ENCODE peak calls at places on chromosome 2, in seven cellular contexts. P is GM23248, Q is OCI-LY7, H is neural progenitor cell, D is GM23338, J is PC-3, V is SK-N-SH. C is an unnamed sample.

GRCh38 chr2:127080941-127081769 is 25.8 kb downstream of the BIN1 start:
- DNase-seq in P (no peak), Q (peak), H (no peak), D (no peak), J (no peak), V (no peak), C (no peak)

GRCh38 chr2:15638720-15639119 is 47.1 kb downstream of the DDX1 start:
- DNase-seq in P (peak), Q (no peak), H (no peak), D (no peak), J (no peak), V (no peak), C (no peak)

GRCh38 chr2:168432565-168433186 is 23.4 kb upstream of the CERS6 start:
- DNase-seq in P (no peak), Q (no peak), H (no peak), D (no peak), J (no peak), V (no peak), C (no peak)

GRCh38 chr2:105924932-105925331 is 180.2 kb downstream of the NCK2 start:
- DNase-seq in P (no peak), Q (no peak), H (no peak), D (no peak), J (no peak), V (no peak), C (no peak)

GRCh38 chr2:16107246-16107645 is 166.9 kb downstream of the MYCN start:
- DNase-seq in P (no peak), Q (no peak), H (no peak), D (no peak), J (no peak), V (no peak), C (no peak)

GRCh38 chr2:129006135-129006885 is 687.6 kb upstream of the HS6ST1 start:
- DNase-seq in P (no peak), Q (no peak), H (no peak), D (no peak), J (no peak), V (no peak), C (no peak)

GRCh38 chr2:223696719-223697118 is 94.6 kb upstream of the SCG2 start:
- DNase-seq in P (peak), Q (no peak), H (no peak), D (no peak), J (peak), V (no peak), C (peak)

GRCh38 chr2:88199912-88200682 is 30.0 kb downstream of the THNSL2 start:
- DNase-seq in P (peak), Q (no peak), H (peak), D (peak), J (no peak), V (peak), C (no peak)

GRCh38 chr2:203734276-203734983 is 28.0 kb downstream of the CD28 start:
- DNase-seq in P (no peak), Q (no peak), H (no peak), D (peak), J (no peak), V (no peak), C (no peak)

GRCh38 chr2:11578986-11579774 is 45.3 kb downstream of the GREB1 start:
- DNase-seq in P (no peak), Q (no peak), H (no peak), D (no peak), J (no peak), V (no peak), C (no peak)

GRCh38 chr2:11577101-11577883 is 43.4 kb downstream of the GREB1 start:
- DNase-seq in P (no peak), Q (no peak), H (no peak), D (no peak), J (no peak), V (no peak), C (no peak)

GRCh38 chr2:11576398-11576797 is 42.6 kb downstream of the GREB1 start:
- DNase-seq in P (no peak), Q (no peak), H (no peak), D (no peak), J (no peak), V (no peak), C (no peak)

GRCh38 chr2:11579867-11580659 is 46.2 kb downstream of the GREB1 start:
- DNase-seq in P (no peak), Q (no peak), H (peak), D (no peak), J (no peak), V (no peak), C (no peak)

DNA sequence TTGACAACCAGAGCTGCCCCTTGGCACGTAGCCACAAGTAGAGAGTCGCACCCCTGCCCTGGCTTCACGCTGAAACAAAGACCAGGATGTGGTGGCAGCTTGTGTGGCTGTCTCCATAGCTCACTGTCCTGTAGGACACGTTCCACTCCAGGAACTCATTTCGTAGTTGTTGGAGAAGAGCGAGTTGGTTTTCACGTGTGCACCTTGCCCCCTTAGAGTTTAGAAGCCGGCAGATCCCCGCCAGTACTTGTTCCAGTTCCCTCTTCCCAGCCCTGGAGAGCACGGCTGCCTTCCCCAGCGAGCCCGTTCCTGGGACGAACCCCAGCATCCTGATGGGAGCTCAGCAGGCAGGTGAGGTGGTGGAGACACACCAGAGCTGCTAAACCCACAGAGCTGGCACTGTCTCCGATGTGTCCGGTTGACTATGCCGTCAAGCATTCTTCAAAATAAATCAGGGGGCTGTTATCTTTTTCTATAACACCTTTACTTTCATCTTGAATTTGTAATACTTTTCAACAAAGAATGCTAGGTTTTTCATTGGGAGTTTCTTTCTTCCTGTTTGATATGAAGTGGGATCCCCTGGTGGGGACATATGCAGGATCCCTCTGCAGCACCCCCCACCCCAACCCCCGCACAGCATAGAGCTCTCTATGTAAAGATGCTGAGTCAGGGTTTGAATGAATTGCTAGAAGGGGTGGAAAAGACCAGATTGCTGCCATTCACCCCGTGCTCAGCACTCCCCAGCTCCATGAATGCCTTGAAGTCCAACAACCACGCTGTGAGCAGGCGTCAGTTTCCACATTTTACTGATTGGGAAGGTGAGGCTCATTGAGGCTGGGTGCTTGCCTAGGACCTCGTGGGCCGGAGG is 44.5 kb downstream of the GREB1 start:
- DNase-seq in P (no peak), Q (no peak), H (no peak), D (no peak), J (no peak), V (no peak), C (no peak)
- TF ChIP-seq EZH2phosphoT487 in P (no peak), Q (no peak), H (no peak), D (no peak), J (no peak), V (no peak), C (no peak)

DNA sequence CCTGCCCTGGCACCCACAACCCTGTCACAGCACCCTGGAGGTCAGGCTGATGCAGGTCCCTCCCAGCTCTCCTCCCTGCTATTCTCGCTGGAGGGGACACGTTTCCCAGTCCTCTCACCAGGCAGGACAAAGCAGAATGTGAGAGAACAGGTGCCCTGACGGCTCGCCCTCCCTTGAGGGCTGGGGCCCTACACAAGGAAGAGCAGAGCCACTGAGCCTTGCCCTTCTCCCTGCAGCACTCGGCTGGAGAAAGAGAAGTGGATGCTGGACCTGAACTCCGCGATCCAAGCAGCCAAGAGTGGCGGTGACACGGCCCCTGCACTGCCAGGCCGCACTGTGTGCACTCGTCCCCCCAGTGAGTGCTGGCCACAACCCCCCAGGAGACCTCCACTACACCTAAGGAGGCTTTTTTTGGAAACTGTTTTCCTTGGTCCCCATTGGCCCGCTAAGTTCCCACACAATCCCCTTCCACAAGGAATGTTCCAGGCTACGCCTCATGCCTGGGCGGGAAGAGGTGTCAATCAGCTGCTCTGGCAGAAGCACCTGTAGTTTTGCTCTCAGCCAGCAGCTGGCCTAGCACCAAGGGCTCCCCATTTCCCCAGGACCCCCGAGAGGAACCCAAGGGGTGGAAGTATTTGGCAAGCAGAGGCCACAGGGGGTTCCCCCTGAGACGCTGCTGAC is 17.4 kb downstream of the STK25 start:
- DNase-seq in P (no peak), Q (no peak), H (no peak), D (peak), J (no peak), V (no peak), C (no peak)
- TF ChIP-seq EZH2phosphoT487 in P (no peak), Q (no peak), H (no peak), D (no peak), J (no peak), V (no peak), C (no peak)

DNA sequence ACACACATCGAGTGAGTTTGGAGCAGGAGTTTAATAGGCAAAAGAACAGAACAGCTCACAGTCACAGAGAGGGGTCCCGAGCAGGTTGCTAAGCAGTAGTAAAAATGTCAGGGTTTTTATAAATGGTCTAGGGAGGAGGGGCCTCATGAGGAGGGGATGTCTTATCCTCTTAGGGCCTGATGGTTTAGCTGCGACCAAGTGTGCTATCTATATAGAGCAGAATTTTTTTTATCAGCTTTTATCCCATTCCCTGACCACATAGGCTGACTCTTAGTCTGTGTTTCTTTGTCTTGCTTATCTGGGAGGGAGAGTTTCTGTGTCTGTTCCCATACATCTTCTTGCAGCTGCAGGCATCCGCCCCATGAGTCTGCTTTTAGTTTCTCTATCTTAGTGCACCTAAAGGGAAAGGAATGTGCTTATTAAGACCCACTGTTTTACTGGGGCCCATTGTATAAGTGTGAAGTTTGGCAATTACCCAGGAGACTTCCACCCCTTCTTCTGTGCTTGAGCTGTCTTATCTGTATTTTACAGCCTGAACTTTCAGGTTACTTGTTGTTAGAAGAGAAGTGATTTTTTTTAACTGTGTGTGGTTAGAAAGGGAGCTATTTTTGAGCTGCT is 30.4 kb upstream of the GMCL1 start:
- DNase-seq in P (peak), Q (peak), H (peak), D (no peak), J (no peak), V (no peak), C (no peak)
- TF ChIP-seq EZH2phosphoT487 in P (no peak), Q (no peak), H (no peak), D (no peak), J (no peak), V (no peak), C (no peak)

GRCh38 chr2:1731512-1731962 is 12.8 kb downstream of the PXDN start:
- DNase-seq in P (peak), Q (no peak), H (peak), D (no peak), J (peak), V (peak), C (no peak)
- TF ChIP-seq EZH2phosphoT487 in P (no peak), Q (no peak), H (no peak), D (no peak), J (no peak), V (no peak), C (no peak)

GRCh38 chr2:7835693-7836680 is 845.9 kb upstream of the ID2 start:
- DNase-seq in P (no peak), Q (peak), H (no peak), D (no peak), J (no peak), V (no peak), C (no peak)
- TF ChIP-seq EZH2phosphoT487 in P (no peak), Q (no peak), H (no peak), D (no peak), J (no peak), V (no peak), C (no peak)

DNA sequence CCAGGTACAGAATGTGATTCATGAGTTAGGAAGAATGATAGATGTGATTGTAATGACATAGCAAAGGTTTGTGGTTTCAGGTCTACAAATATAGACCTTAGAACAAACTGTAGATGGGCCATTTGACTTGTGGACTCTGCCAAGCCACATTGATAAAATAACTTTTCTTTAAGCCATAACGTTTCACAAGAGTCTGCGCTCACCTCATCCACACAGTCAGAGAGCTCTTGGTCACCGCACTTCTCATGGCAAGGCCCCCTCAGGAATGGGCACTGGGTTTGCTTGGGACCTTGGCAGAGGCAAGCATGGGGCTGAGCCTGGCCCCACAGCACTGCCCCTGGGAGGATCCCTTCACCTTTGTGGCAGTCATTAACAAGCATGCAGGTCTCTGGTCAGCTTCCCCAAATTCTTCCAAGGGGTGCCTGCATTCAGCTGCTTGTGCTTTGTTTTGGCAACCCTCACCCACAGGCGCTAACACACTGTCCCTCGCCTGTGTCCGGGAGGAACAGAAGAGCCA is 14.0 kb downstream of the ARMC9 start:
- DNase-seq in P (no peak), Q (no peak), H (no peak), D (no peak), J (peak), V (no peak), C (no peak)
- TF ChIP-seq EZH2phosphoT487 in P (no peak), Q (no peak), H (no peak), D (no peak), J (no peak), V (no peak), C (no peak)

DNA sequence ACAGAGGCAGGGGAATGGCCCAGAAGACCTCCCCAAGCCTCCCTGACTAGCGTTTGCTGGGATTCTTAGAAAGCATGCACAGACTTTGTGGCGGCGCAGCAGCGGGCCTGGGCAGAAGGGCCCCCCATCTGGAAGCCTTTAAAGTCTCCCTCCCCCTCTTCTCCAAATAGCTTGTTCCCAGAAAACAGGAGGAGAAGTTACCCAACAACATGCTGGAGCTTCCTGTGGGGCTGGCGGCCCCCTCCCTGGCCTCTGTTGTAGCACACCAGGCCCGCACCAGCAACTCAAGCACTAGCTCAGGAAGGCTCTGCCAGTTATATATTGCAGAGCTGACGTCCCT is 334.8 kb downstream of the DYSF start:
- DNase-seq in P (no peak), Q (no peak), H (no peak), D (no peak), J (no peak), V (no peak), C (no peak)
- TF ChIP-seq EZH2phosphoT487 in P (no peak), Q (no peak), H (no peak), D (no peak), J (no peak), V (no peak), C (no peak)

DNA sequence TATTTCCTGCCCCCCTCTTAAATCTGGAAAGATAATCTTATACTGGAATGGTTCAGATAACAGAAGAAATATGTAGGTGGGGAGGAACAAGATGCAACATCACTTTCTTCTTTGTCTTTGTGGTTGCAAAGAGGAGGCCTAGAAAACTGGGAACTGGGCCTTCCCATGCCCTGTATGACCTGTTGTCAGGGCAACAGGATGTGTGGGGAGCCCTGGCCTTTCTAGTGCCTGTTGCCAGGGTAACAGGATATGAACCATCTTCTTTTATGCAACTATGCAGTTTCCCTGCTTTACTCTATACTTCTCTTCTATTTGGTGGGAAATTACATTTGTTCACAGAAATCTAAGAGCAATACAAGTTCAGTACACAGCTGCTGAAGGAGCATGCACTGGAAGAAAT is 79.8 kb upstream of the PDE1A start:
- DNase-seq in P (peak), Q (no peak), H (peak), D (peak), J (no peak), V (peak), C (no peak)
- TF ChIP-seq EZH2phosphoT487 in P (no peak), Q (no peak), H (no peak), D (no peak), J (no peak), V (no peak), C (no peak)

C was measured in HCT116.